ENCODE peak calls at places on chromosome 17, in eight cellular contexts. One of them, this sample, is unnamed.
A peak's percentile ranks its signal among the peaks of the same experiment; 100 is the strongest.

GRCh38 chr17:17892731-17893130 is 55.9 kb upstream of the SREBF1 start:
- DNase-seq in suprapubic skin: no peak
- DNase-seq in HCT116: no peak
- DNase-seq in IMR-90: no peak
- DNase-seq in A549: no peak
- DNase-seq in endothelial cell of umbilical vein: no peak
- DNase-seq in spleen: no peak
- DNase-seq in stomach: no peak
- DNase-seq in this sample: no peak

GRCh38 chr17:31085563-31085962 is 9.2 kb upstream of the NF1 start:
- DNase-seq in IMR-90: peak; percentile 85
- DNase-seq in suprapubic skin: no peak
- DNase-seq in HCT116: no peak
- DNase-seq in endothelial cell of umbilical vein: no peak
- DNase-seq in spleen: no peak
- DNase-seq in stomach: no peak
- DNase-seq in A549: no peak
- DNase-seq in this sample: no peak

GRCh38 chr17:78823282-78824046 is 17.1 kb downstream of the USP36 start:
- DNase-seq in endothelial cell of umbilical vein: no peak
- DNase-seq in IMR-90: no peak
- DNase-seq in stomach: no peak
- DNase-seq in HCT116: no peak
- DNase-seq in A549: no peak
- DNase-seq in spleen: peak; percentile 45
- DNase-seq in suprapubic skin: no peak
- DNase-seq in this sample: no peak

GRCh38 chr17:63345598-63345997 is 100.5 kb downstream of the CYB561 start:
- DNase-seq in IMR-90: peak; percentile 80
- DNase-seq in A549: no peak
- DNase-seq in stomach: no peak
- DNase-seq in HCT116: no peak
- DNase-seq in suprapubic skin: no peak
- DNase-seq in spleen: no peak
- DNase-seq in endothelial cell of umbilical vein: no peak
- DNase-seq in this sample: no peak

GRCh38 chr17:31079731-31080130 is 15.0 kb upstream of the NF1 start:
- DNase-seq in HCT116: no peak
- DNase-seq in suprapubic skin: no peak
- DNase-seq in endothelial cell of umbilical vein: no peak
- DNase-seq in A549: no peak
- DNase-seq in stomach: no peak
- DNase-seq in spleen: no peak
- DNase-seq in IMR-90: no peak
- DNase-seq in this sample: no peak

GRCh38 chr17:56373981-56374380 is 219.5 kb upstream of the NOG start:
- DNase-seq in stomach: no peak
- DNase-seq in IMR-90: no peak
- DNase-seq in spleen: no peak
- DNase-seq in HCT116: no peak
- DNase-seq in endothelial cell of umbilical vein: no peak
- DNase-seq in A549: no peak
- DNase-seq in suprapubic skin: no peak
- DNase-seq in this sample: no peak

GRCh38 chr17:82229686-82230626 is 1.1 kb downstream of the SLC16A3 start:
- DNase-seq in A549: no peak
- DNase-seq in IMR-90: no peak
- DNase-seq in HCT116: no peak
- DNase-seq in suprapubic skin: no peak
- DNase-seq in spleen: peak; percentile 87
- DNase-seq in endothelial cell of umbilical vein: peak; percentile 31
- DNase-seq in stomach: no peak
- DNase-seq in this sample: no peak

GRCh38 chr17:54968259-54968953 is at the start of the genes COX11 and STXBP4:
- DNase-seq in endothelial cell of umbilical vein: peak; percentile 98
- DNase-seq in stomach: peak; percentile 96
- DNase-seq in IMR-90: peak; percentile 97
- DNase-seq in spleen: peak; percentile 98
- DNase-seq in A549: peak; percentile 91
- DNase-seq in HCT116: peak; percentile 98
- DNase-seq in suprapubic skin: peak; percentile 95
- DNase-seq in this sample: peak; percentile 95

DNA sequence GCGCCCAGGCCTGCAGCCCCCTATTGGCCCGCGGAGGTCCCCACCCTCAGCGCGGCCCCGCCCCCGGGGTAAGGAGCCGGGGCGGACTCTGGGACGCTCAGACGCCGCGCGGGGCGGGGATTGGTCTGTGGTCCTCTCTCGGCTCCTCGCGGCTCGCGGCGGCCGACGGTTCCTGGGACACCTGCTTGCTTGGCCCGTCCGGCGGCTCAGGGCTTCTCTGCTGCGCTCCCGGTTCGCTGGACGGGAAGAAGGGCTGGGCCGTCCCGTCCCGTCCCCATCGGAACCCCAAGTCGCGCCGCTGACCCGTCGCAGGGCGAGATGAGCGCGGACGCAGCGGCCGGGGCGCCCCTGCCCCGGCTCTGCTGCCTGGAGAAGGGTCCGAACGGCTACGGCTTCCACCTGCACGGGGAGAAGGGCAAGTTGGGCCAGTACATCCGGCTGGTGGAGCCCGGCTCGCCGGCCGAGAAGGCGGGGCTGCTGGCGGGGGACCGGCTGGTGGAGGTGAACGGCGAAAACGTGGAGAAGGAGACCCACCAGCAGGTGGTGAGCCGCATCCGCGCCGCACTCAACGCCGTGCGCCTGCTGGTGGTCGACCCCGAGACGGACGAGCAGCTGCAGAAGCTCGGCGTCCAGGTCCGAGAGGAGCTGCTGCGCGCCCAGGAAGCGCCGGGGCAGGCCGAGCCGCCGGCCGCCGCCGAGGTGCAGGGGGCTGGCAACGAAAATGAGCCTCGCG is at the start of gene NHERF1:
- DNase-seq in endothelial cell of umbilical vein: no peak
- DNase-seq in HCT116: peak; percentile 77
- DNase-seq in suprapubic skin: peak; percentile 96
- DNase-seq in IMR-90: peak; percentile 82
- DNase-seq in stomach: peak; percentile 97
- DNase-seq in spleen: peak; percentile 99
- DNase-seq in A549: peak; percentile 59
- DNase-seq in this sample: no peak
- TF ChIP-seq POLR2A in endothelial cell of umbilical vein: peak; percentile 92
- TF ChIP-seq POLR2A in HCT116: peak; percentile 97
- TF ChIP-seq POLR2A in suprapubic skin: peak; percentile 74
- TF ChIP-seq POLR2A in IMR-90: peak; percentile 91
- TF ChIP-seq POLR2A in stomach: no peak
- TF ChIP-seq POLR2A in spleen: peak; percentile 69
- TF ChIP-seq POLR2A in A549: peak; percentile 99
- TF ChIP-seq POLR2A in this sample: peak; percentile 99

GRCh38 chr17:5391678-5392077 is 27.8 kb downstream of the NUP88 start:
- DNase-seq in spleen: no peak
- DNase-seq in suprapubic skin: no peak
- DNase-seq in endothelial cell of umbilical vein: no peak
- DNase-seq in stomach: no peak
- DNase-seq in HCT116: no peak
- DNase-seq in A549: no peak
- DNase-seq in IMR-90: peak; percentile 24
- DNase-seq in this sample: no peak

GRCh38 chr17:5399767-5400166 is 19.7 kb downstream of the NUP88 start:
- DNase-seq in A549: no peak
- DNase-seq in stomach: no peak
- DNase-seq in IMR-90: peak; percentile 17
- DNase-seq in suprapubic skin: no peak
- DNase-seq in endothelial cell of umbilical vein: no peak
- DNase-seq in spleen: no peak
- DNase-seq in HCT116: no peak
- DNase-seq in this sample: no peak

DNA sequence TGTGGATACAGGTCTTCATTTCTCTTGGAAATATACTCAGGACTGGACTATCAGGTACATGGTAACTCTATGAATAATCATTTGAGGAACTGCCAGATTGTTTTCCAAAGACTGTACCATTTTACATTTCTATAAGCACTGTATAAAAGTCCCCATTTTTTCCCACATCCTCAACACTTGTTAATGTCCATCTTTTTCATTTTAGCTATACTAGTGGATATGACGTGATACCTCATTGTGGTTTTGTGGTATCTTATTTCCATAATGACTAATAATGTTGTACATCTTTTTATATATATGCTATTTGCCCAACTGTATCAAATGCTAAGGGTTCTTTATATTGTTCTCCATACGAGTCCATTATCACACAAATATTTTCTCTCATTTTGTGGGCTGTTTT is 22.9 kb downstream of the NUP88 start:
- DNase-seq in spleen: no peak
- DNase-seq in IMR-90: no peak
- DNase-seq in A549: no peak
- DNase-seq in suprapubic skin: no peak
- DNase-seq in endothelial cell of umbilical vein: no peak
- DNase-seq in stomach: no peak
- DNase-seq in HCT116: no peak
- DNase-seq in this sample: no peak
- TF ChIP-seq POLR2A in spleen: no peak
- TF ChIP-seq POLR2A in IMR-90: no peak
- TF ChIP-seq POLR2A in A549: no peak
- TF ChIP-seq POLR2A in suprapubic skin: no peak
- TF ChIP-seq POLR2A in endothelial cell of umbilical vein: no peak
- TF ChIP-seq POLR2A in stomach: no peak
- TF ChIP-seq POLR2A in HCT116: no peak
- TF ChIP-seq POLR2A in this sample: no peak

DNA sequence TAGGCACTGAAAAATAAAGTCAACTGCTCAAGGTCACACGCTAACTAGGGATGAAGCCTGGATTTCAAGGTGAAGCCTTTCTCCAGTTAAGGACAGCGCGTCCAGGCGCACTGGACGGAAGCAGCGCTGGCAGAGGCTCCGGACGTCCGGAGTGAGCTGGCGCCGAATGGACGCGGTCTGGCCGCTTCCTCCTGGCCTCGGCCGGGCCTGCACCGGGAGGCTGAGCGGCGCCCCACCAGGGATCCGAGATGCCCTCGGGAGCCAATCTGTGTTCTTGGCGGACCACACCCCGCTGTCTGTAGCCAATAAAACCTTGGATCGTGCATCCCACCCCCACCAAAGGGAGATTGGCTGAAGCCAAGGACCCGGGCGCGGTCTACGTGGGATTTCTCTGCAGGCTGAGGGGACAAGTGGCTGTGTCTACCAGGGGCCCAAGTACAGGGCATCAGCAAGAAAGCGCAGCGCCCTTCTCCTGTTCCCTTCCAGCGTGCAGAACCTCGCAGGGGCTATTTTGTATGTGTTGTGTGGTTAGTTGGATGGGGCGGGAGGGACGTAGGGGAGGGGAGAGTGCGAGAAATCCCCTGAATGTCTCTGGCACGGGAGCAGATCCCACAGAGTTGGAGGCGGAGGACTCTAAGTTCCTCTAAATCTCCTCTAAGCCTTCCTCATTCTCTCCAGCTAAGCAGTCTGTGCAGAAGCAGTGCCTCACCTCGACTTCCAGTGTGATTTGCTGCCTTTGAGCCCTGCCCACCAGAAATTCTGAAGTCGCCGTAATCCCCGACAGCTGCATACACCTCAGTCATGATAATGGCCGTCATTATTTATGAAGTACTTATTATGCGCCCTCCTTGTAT is 2.5 kb upstream of the AKAP10 start:
- DNase-seq in stomach: no peak
- DNase-seq in suprapubic skin: no peak
- DNase-seq in endothelial cell of umbilical vein: peak; percentile 35
- DNase-seq in HCT116: no peak
- DNase-seq in IMR-90: no peak
- DNase-seq in A549: no peak
- DNase-seq in spleen: peak; percentile 86
- DNase-seq in this sample: no peak
- TF ChIP-seq POLR2A in stomach: no peak
- TF ChIP-seq POLR2A in suprapubic skin: no peak
- TF ChIP-seq POLR2A in endothelial cell of umbilical vein: no peak
- TF ChIP-seq POLR2A in HCT116: no peak
- TF ChIP-seq POLR2A in IMR-90: no peak
- TF ChIP-seq POLR2A in A549: no peak
- TF ChIP-seq POLR2A in spleen: no peak
- TF ChIP-seq POLR2A in this sample: no peak

GRCh38 chr17:73066148-73066884 is 26.2 kb downstream of the SLC39A11 start:
- DNase-seq in IMR-90: peak; percentile 67
- DNase-seq in suprapubic skin: no peak
- DNase-seq in stomach: no peak
- DNase-seq in endothelial cell of umbilical vein: no peak
- DNase-seq in A549: no peak
- DNase-seq in HCT116: no peak
- DNase-seq in spleen: no peak
- DNase-seq in this sample: no peak

GRCh38 chr17:73067075-73067474 is 25.4 kb downstream of the SLC39A11 start:
- DNase-seq in HCT116: no peak
- DNase-seq in spleen: no peak
- DNase-seq in IMR-90: peak; percentile 35
- DNase-seq in endothelial cell of umbilical vein: no peak
- DNase-seq in A549: no peak
- DNase-seq in suprapubic skin: no peak
- DNase-seq in stomach: no peak
- DNase-seq in this sample: no peak

GRCh38 chr17:73069846-73070245 is 22.6 kb downstream of the SLC39A11 start:
- DNase-seq in A549: no peak
- DNase-seq in endothelial cell of umbilical vein: no peak
- DNase-seq in spleen: no peak
- DNase-seq in HCT116: no peak
- DNase-seq in stomach: no peak
- DNase-seq in suprapubic skin: no peak
- DNase-seq in IMR-90: no peak
- DNase-seq in this sample: no peak

GRCh38 chr17:73069164-73069774 is 23.2 kb downstream of the SLC39A11 start:
- DNase-seq in stomach: no peak
- DNase-seq in suprapubic skin: no peak
- DNase-seq in spleen: no peak
- DNase-seq in endothelial cell of umbilical vein: no peak
- DNase-seq in HCT116: no peak
- DNase-seq in IMR-90: no peak
- DNase-seq in A549: no peak
- DNase-seq in this sample: no peak

DNA sequence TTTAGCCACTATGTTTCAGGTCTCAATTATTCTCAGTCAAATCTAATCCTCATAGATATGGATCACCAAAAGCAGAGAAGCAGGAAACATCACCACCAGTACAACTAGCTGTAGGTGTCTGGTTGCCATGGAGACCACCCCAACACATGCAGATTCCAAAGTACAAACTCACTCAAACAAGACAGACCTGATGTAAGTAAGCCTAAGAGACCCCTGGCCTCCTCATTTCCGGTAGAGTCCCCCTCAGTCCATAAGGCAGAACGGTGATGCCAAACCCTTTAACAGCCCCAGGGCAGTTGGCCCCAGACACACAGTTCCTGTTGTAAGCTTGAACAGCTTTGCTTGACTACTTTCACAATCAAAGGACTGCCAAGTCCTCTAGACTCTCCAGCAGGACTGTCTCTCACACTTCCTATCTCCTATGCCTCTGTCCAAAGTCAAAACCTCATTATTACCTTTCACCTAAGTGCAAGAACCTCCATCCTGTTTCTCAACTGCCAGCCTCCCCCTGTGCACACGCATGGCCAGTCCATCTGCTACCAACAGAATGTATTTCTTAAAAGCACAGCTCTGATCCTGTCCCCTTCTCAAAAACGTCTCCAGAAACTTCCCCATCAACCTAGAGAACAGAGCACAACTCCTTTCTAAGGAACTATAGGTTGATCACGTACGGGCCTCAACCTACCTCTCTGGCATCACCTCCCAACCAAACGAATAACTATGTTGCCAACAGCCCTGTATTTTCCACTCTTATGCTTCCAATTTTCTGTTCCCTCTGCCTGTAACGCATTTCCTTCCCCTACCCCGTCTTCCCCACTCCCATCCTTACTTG is 23.9 kb downstream of the SLC39A11 start:
- DNase-seq in HCT116: no peak
- DNase-seq in spleen: no peak
- DNase-seq in endothelial cell of umbilical vein: peak; percentile 20
- DNase-seq in IMR-90: peak; percentile 92
- DNase-seq in suprapubic skin: no peak
- DNase-seq in stomach: no peak
- DNase-seq in A549: no peak
- DNase-seq in this sample: no peak
- TF ChIP-seq POLR2A in HCT116: no peak
- TF ChIP-seq POLR2A in spleen: no peak
- TF ChIP-seq POLR2A in endothelial cell of umbilical vein: no peak
- TF ChIP-seq POLR2A in IMR-90: no peak
- TF ChIP-seq POLR2A in suprapubic skin: no peak
- TF ChIP-seq POLR2A in stomach: no peak
- TF ChIP-seq POLR2A in A549: no peak
- TF ChIP-seq POLR2A in this sample: no peak

This sample was measured in H54.